ENCODE peak calls at places on chromosome 5, in four cellular contexts. I is cardiac fibroblast, C is GM06990, D is fibroblast of lung. M is an unnamed sample.

GRCh38 chr5:75662080-75662479 is 50.8 kb downstream of the ANKDD1B start:
- DNase-seq in I (no peak), C (no peak), D (no peak), M (no peak)

GRCh38 chr5:120465281-120465961 is 1.3 kb downstream of the PRR16 start:
- DNase-seq in I (peak; percentile 68), C (no peak), D (peak; percentile 64), M (peak; percentile 74)

GRCh38 chr5:32831630-32832029 is 120.5 kb downstream of the NPR3 start:
- DNase-seq in I (no peak), C (no peak), D (no peak), M (peak; percentile 52)

GRCh38 chr5:125609011-125609410 is 814.2 kb upstream of the GRAMD2B start:
- DNase-seq in I (no peak), C (no peak), D (no peak), M (peak; percentile 69)

GRCh38 chr5:142636093-142636492 is 49.8 kb downstream of the FGF1 start:
- DNase-seq in I (no peak), C (no peak), D (no peak), M (no peak)

GRCh38 chr5:172745406-172745805 is 25.6 kb downstream of the DUSP1 start:
- DNase-seq in I (no peak), C (no peak), D (no peak), M (no peak)

GRCh38 chr5:123875444-123876264 is 363.7 kb downstream of the CSNK1G3 start:
- DNase-seq in I (peak; percentile 23), C (no peak), D (no peak), M (no peak)

GRCh38 chr5:18968966-18969365 is 1019.0 kb downstream of the CDH18 start:
- DNase-seq in I (no peak), C (no peak), D (peak; percentile 2), M (no peak)

GRCh38 chr5:153159611-153160010 is 330.9 kb upstream of the GRIA1 start:
- DNase-seq in I (peak; percentile 27), C (no peak), D (peak; percentile 81), M (peak; percentile 81)

GRCh38 chr5:23450187-23450586 is 57.2 kb upstream of the PRDM9 start:
- DNase-seq in I (no peak), C (no peak), D (no peak), M (no peak)

GRCh38 chr5:23445573-23445972 is 61.8 kb upstream of the PRDM9 start:
- DNase-seq in I (peak; percentile 43), C (no peak), D (no peak), M (peak; percentile 62)

GRCh38 chr5:23451156-23451555 is 56.3 kb upstream of the PRDM9 start:
- DNase-seq in I (no peak), C (no peak), D (no peak), M (peak; percentile 53)

GRCh38 chr5:23446436-23446835 is 61.0 kb upstream of the PRDM9 start:
- DNase-seq in I (peak; percentile 83), C (no peak), D (peak; percentile 3), M (peak; percentile 87)

GRCh38 chr5:23448627-23449026 is 58.8 kb upstream of the PRDM9 start:
- DNase-seq in I (no peak), C (no peak), D (no peak), M (no peak)
- TF ChIP-seq CTCF in I (no peak), C (no peak), D (no peak), M (no peak)

GRCh38 chr5:41844502-41844901 is 25.7 kb downstream of the OXCT1 start:
- DNase-seq in I (no peak), C (no peak), D (no peak), M (no peak)

GRCh38 chr5:41842777-41843176 is 27.4 kb downstream of the OXCT1 start:
- DNase-seq in I (no peak), C (peak; percentile 26), D (no peak), M (no peak)

GRCh38 chr5:41835625-41836024 is 34.6 kb downstream of the OXCT1 start:
- DNase-seq in I (peak; percentile 81), C (no peak), D (peak; percentile 86), M (peak; percentile 87)

GRCh38 chr5:41843456-41844112 is 26.6 kb downstream of the OXCT1 start:
- DNase-seq in I (peak; percentile 84), C (no peak), D (peak; percentile 49), M (peak; percentile 77)

DNA sequence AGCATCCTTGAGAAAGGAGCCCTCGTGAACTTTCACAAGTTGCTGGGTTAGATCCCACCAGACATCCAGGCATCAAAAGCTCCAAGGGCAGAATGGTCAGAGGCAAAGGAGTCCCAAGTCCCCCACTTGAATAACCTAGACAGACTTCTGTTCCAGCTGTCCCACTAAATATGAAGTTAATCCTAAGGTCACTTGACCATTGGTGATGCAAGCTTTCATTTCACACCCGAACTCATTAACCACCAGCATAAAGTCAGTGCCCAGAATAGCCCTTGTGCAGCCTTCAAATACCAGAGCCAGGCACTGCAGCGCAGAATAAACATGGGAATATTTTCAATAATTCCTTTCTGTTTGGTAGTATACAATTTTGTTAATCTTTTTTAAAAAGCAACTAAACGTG is 28.9 kb downstream of the OXCT1 start:
- DNase-seq in I (no peak), C (no peak), D (no peak), M (no peak)
- H3K4me3 ChIP-seq in I (no peak overlapping the region), C (no peak overlapping the region), D (no peak overlapping the region), M (no peak overlapping the region)

GRCh38 chr5:50325237-50325832 is 115.8 kb downstream of the EMB start:
- DNase-seq in I (peak; percentile 34), C (peak; percentile 1), D (peak; percentile 3), M (peak; percentile 31)

GRCh38 chr5:50318220-50318619 is 122.9 kb downstream of the EMB start:
- DNase-seq in I (no peak), C (no peak), D (no peak), M (no peak)

GRCh38 chr5:50320131-50320749 is 120.8 kb downstream of the EMB start:
- DNase-seq in I (no peak), C (no peak), D (no peak), M (no peak)
- TF ChIP-seq CTCF in I (peak; percentile 71), C (peak; percentile 60), D (no peak), M (peak; percentile 1)

GRCh38 chr5:171668097-171668412 is 117.6 kb upstream of the SMIM23 start:
- DNase-seq in I (no peak), C (no peak), D (no peak), M (no peak)
- H3K4me3 ChIP-seq in I (no peak overlapping the region), C (no peak overlapping the region), D (no peak overlapping the region), M (no peak overlapping the region)

DNA sequence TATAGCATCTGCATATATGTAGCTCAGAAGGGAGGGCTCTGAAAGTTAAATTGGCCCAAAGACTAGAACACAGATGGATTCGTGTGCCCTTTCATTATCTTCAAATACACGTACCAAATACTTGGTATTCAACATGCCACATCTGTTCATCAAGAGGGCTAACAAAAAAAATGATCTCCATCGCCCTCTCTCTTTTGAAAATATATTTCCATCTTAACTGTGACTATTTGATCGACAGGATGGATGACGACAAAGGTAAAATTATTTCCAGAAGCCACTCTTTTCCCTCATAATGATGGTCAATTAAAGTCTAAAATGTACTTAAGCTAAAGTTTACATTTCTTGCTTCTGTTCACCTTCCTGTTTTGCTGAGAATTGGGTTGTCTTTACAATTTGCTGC is 77.0 kb downstream of the SEMA6A start:
- DNase-seq in I (no peak), C (no peak), D (no peak), M (no peak)
- TF ChIP-seq CTCF in I (no peak), C (no peak), D (no peak), M (no peak)

DNA sequence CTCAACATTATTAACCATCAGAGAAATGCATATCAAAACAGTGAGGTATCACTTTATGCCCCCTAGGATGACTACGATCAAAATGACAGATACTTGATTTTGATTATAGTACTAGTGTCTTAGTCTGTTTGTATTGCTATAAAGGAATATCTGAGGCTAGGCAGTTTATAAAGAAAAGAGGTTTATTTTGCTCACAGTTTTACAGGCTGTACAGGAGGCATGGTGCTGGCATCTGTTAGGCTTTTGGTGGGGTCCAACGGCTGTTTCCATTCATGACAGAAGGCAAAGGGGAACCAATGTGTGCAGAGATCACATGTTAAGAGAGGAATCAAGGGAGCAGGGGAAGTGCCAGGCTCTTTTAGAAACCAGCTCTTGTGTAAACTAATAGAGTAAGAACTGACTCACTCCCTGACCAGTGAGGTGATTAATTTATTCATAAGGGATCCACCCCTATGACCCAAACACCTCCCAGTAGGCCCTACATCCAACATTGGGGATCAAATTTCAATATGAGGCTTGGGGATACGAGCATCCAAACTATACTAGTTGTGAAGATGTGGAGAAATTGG is 16.0 kb upstream of the AFF4 start:
- DNase-seq in I (no peak), C (no peak), D (peak; percentile 53), M (peak; percentile 80)
- H3K4me3 ChIP-seq in I (no peak overlapping the region), C (no peak overlapping the region), D (no peak overlapping the region), M (no peak overlapping the region)